ENCODE peak calls at places on chromosomes 6 and 20, in six cellular contexts. L is fibroblast of mammary gland, D is astrocyte of the spinal cord, Z is MM.1S, H is GM10248, X is dorsolateral prefrontal cortex. R is an unnamed sample.

GRCh38 chr20:17613328-17614175 is 43.7 kb downstream of the DSTN start:
- DNase-seq in L (no peak), X (no peak), Z (no peak), D (no peak), H (peak), R (peak)

GRCh38 chr6:63660737-63661136 is 25.1 kb downstream of the PHF3 start:
- DNase-seq in X (no peak), D (no peak), H (no peak), L (no peak), Z (no peak), R (no peak)

GRCh38 chr6:130780137-130780536 is 47.1 kb upstream of the SMLR1 start:
- DNase-seq in X (no peak), L (peak), D (no peak), Z (no peak), H (no peak), R (no peak)

GRCh38 chr6:15879372-15880261 is 216.8 kb upstream of the DTNBP1 start:
- DNase-seq in X (no peak), Z (peak), H (peak), D (peak), L (peak), R (no peak)

GRCh38 chr6:31901415-31901952 is 402 bp downstream of the ZBTB12 start:
- DNase-seq in X (peak), L (peak), D (peak), Z (peak), H (peak), R (no peak)

GRCh38 chr6:47206626-47207025 is 103.1 kb downstream of the TNFRSF21 start:
- DNase-seq in Z (no peak), L (peak), X (no peak), H (no peak), D (no peak), R (no peak)

GRCh38 chr6:37779902-37780628 is 39.5 kb upstream of the ZFAND3 start:
- DNase-seq in L (no peak), X (no peak), D (no peak), H (no peak), Z (no peak), R (peak)

GRCh38 chr6:41077536-41077935 is 4.8 kb downstream of the NFYA start:
- DNase-seq in H (no peak), Z (no peak), D (no peak), L (no peak), X (no peak), R (no peak)

GRCh38 chr20:50625986-50626677 is 65.2 kb downstream of the RIPOR3 start:
- DNase-seq in L (peak), X (no peak), Z (no peak), H (no peak), D (peak), R (peak)

GRCh38 chr6:128358111-128358780 is 162.2 kb downstream of the PTPRK start:
- DNase-seq in Z (no peak), L (no peak), H (no peak), D (peak), X (no peak), R (no peak)

GRCh38 chr6:54614499-54615195 is 231.9 kb upstream of the FAM83B start:
- DNase-seq in Z (no peak), X (no peak), D (no peak), H (no peak), L (no peak), R (no peak)

GRCh38 chr6:161354241-161354840 is 80.5 kb upstream of the AGPAT4 start:
- DNase-seq in Z (no peak), X (peak), D (no peak), H (no peak), L (no peak), R (no peak)

GRCh38 chr6:161355731-161356130 is 81.9 kb upstream of the AGPAT4 start:
- DNase-seq in X (no peak), L (no peak), Z (no peak), D (no peak), H (no peak), R (no peak)

GRCh38 chr6:161351855-161352254 is 78.0 kb upstream of the AGPAT4 start:
- DNase-seq in D (no peak), H (no peak), Z (no peak), X (no peak), L (no peak), R (no peak)

GRCh38 chr6:161354956-161355355 is 81.1 kb upstream of the AGPAT4 start:
- DNase-seq in D (no peak), X (no peak), Z (no peak), L (no peak), H (no peak), R (no peak)

GRCh38 chr6:161353208-161353613 is 79.3 kb upstream of the AGPAT4 start:
- DNase-seq in D (no peak), X (no peak), Z (no peak), L (peak), H (no peak), R (no peak)
- TF ChIP-seq CTCF in D (peak), X (no peak), Z (no peak), L (peak), H (no peak), R (no peak)

DNA sequence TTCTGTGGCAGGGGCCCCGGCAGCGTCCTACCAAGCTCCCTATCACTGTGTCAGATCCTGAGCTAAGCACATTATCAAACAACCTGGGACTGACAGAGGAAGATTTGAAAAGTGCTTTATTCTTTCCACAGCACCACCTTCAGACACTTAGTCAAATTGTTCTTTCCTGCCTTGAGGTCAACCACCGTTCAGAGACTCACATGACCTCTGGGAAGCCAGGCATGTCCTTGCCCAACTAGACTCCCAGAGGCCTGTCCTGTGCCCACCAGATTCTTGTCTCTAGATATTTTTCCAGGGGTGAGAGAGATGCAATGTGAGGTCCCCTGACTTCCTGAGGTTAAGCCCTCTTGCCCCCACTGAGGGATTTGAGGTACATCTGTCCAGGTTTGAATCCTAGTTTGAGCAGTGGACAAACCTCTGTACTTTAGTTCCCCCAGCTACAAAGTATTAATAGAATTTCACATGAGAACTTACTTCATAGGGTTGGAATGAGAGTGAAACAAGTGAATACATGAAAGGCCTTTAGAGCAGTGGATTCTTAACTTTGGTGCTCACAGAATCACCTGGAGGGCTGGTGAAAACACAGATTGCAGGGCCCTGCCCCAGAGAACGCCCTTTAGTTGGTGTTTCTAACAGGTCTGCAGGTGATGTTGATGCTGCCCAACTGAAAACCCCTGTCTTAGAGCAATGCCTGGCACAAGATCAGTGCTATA is 179.8 kb downstream of the CLIC5 start:
- DNase-seq in H (no peak), L (no peak), D (no peak), X (no peak), Z (no peak), R (no peak)
- TF ChIP-seq CTCF in H (no peak), L (no peak), D (no peak), X (no peak), Z (no peak), R (no peak)

DNA sequence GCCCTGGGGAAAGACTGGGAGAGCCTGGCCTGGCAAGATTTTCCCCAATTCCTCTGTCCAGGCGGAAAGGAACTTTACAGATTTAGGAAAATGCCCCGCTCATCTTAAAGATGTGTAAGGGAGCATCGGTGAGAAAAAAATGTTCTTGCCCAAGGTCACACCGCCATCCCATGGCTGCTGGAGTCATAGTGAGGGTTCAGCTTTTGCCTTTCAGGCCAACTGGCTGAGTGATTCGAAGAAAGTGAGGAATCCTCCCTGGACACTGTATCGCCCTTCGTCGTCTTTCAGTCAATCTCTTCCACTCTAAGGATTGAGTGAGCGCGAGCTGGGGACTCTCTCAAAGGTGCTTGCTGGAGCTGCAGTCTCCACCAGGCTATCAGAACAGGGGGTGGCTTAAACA is 1.4 kb downstream of the WFDC2 start:
- DNase-seq in H (no peak), X (no peak), Z (peak), L (peak), D (no peak), R (no peak)
- TF ChIP-seq CTCF in H (peak), X (peak), Z (peak), L (peak), D (no peak), R (no peak)

GRCh38 chr6:85775883-85776282 is 133.2 kb upstream of the SYNCRIP start:
- DNase-seq in X (no peak), L (no peak), D (no peak), Z (no peak), H (no peak), R (no peak)
- TF ChIP-seq CTCF in X (no peak), L (no peak), D (no peak), Z (no peak), H (no peak), R (no peak)

GRCh38 chr20:64065062-64065972 is 2.3 kb downstream of the TCEA2 start:
- DNase-seq in L (no peak), D (no peak), Z (peak), H (no peak), X (no peak), R (no peak)
- TF ChIP-seq CTCF in L (no peak), D (no peak), Z (no peak), H (no peak), X (no peak), R (no peak)

DNA sequence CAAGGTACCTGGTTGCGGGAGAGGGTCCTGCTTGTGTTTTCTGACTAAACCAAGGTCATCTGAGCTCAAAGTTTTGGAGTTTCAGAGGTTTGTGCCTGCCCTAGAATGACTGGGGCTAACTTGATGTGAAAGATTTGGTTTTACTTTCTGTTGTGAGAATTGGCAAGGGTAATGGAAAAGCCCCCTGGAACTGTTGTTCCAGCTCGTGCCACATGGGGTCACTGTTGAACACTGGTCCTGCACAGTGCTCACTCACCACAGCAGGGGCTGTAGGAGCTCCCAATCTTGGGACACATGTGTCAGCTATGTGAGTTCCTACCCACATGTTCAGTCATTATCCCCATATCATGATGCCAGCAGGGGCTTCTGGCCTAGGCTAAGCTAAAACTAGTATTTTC is 6.5 kb downstream of the TGM6 start:
- DNase-seq in L (peak), X (no peak), H (peak), Z (peak), D (peak), R (peak)
- TF ChIP-seq CTCF in L (peak), X (no peak), H (peak), Z (peak), D (peak), R (peak)

DNA sequence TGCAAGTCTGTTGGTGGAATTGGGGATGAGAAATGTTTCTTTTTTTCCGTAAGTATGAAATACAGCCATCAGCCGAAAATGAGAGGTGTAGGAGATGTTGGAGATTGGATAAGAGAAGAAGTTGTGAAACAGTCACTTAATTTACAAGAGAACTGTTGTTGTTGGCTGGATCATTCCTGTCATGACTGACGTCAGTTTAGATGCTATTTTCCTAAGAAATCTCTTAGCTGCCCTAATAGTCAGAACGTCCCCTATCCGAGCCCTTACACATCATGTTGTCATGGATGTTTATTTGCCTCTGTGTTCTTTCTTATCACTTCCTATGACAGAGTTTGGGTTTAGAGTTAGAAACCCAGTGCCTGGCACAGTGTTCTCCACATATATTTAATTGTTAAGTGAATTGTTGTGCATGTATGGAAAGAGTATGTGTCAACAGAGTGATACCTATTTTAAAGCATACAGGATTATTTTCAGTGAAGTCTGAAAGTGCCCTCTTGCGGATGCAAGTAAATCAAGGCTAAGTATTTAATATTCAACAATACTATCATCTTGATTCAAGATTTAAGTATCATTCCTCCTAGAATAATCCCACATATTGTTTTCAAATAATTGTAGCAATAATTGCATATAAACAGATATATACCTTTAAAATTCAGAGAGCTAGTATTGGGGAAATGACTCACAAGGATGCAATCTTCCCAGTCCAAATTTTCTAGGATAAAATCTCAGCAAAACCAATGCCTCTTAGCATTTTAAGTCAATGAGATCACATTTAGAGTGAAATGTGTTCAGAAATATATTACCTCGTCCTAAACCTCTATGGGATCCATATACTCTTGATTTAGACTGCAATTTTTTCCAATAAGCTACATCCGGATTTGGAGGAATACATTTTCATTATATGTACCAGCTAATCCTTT is 309.9 kb upstream of the NOX3 start:
- DNase-seq in Z (no peak), D (peak), H (no peak), X (no peak), L (peak), R (no peak)
- TF ChIP-seq CTCF in Z (no peak), D (no peak), H (no peak), X (no peak), L (no peak), R (no peak)

DNA sequence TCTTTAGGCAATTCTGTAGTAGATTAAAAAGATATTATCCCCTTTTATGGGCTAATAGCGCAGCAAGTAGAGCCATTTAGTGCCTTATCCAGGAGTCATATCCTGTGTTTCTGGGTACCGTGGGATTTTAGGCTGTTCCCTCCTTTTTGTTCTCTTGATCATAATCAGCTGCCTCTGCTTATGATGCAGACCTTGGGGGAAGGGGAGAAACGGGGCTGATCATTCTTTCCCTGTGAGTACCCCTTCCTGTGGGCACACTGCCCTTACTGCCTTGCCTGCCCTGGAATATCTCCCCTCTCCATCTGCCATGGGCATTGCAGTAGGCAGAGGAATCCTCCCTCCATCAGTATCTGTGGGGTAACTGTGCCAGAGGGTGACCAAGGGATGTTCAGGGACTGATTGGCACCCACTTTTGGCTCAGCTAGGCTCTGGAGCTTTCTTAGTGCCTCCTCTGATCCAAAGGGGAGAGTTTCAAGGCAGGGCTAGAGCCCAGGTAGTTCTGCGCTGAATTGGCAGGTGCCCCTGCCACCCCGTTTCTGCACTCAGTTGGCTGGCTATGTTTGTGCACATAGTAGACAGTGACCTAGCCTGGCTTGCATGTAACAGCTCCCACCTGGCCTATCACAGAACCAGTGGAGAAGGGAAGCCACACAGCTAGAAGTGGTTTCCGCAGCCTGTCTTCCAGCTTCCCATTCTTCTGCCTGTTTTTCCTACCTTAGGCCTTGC is 103.3 kb downstream of the FIG4 start:
- DNase-seq in D (peak), L (peak), Z (no peak), X (no peak), H (no peak), R (no peak)
- TF ChIP-seq CTCF in D (no peak), L (no peak), Z (no peak), X (no peak), H (no peak), R (no peak)

GRCh38 chr6:132832891-132833290 is 18.5 kb downstream of the RPS12 start:
- DNase-seq in D (no peak), H (no peak), Z (no peak), X (no peak), L (no peak), R (no peak)

GRCh38 chr6:132830236-132830799 is 15.9 kb downstream of the RPS12 start:
- DNase-seq in Z (peak), H (no peak), X (no peak), L (peak), D (peak), R (no peak)
- TF ChIP-seq CTCF in Z (peak), H (peak), X (peak), L (peak), D (peak), R (peak)